ENCODE peak calls at places on chromosomes 2 and 18, in seven cellular contexts. F is fibroblast of pulmonary artery; G is stimulated activated CD4-positive, alpha-beta T cell treated with anti-CD3 and anti-CD28 coated beads, Interleukin-4, amount 100 ng/mL, for 1 hour; D is cardiac muscle cell; B is A172; L is RCC 7860; V is stimulated activated CD8-positive, alpha-beta memory T cell treated with anti-CD3 and anti-CD28 coated beads, Interleukin-12 subunit alpha, Interleukin-12 subunit beta, amount 100 ng/mL, for 1 hour. K is an unnamed sample.
A peak's percentile ranks its signal among the peaks of the same experiment; 100 is the strongest.

GRCh38 chr2:44170337-44170736 is 1.7 kb downstream of the PPM1B start:
- DNase-seq in V (no peak), L (no peak), G (no peak), B (peak; percentile 18), D (peak; percentile 54), F (peak; percentile 54), K (no peak)

GRCh38 chr2:152558174-152559091 is 158.8 kb downstream of the PRPF40A start:
- DNase-seq in G (no peak), V (no peak), B (peak; percentile 64), L (peak; percentile 79), D (peak; percentile 93), F (peak; percentile 84), K (no peak)

GRCh38 chr2:10048501-10049171 is 5.3 kb downstream of the KLF11 start:
- DNase-seq in L (peak; percentile 50), D (peak; percentile 79), V (no peak), G (no peak), B (peak; percentile 67), F (peak; percentile 80), K (no peak)

GRCh38 chr2:174333502-174334277 is 1.1 kb upstream of the SP9 start:
- DNase-seq in L (no peak), D (no peak), F (no peak), V (no peak), G (peak; percentile 27), B (no peak), K (no peak)

GRCh38 chr18:9869713-9870430 is 15.9 kb upstream of the TXNDC2 start:
- DNase-seq in L (peak; percentile 69), G (no peak), D (peak; percentile 85), B (peak; percentile 90), V (no peak), F (peak; percentile 87), K (no peak)

GRCh38 chr2:219309278-219309677 is at the start of gene PTPRN:
- DNase-seq in L (no peak), F (peak; percentile 53), D (peak; percentile 87), G (no peak), B (peak; percentile 35), V (no peak), K (no peak)

GRCh38 chr18:43751203-43751602 is 473.9 kb upstream of the SYT4 start:
- DNase-seq in G (no peak), L (no peak), V (no peak), D (peak; percentile 3), B (no peak), F (peak; percentile 13), K (no peak)

GRCh38 chr2:126793885-126794613 is 104.6 kb upstream of the TEX51 start:
- DNase-seq in V (no peak), L (no peak), F (no peak), D (no peak), B (no peak), G (no peak), K (no peak)

GRCh38 chr2:164831887-164832286 is 9.7 kb downstream of the COBLL1 start:
- DNase-seq in D (no peak), L (no peak), F (no peak), V (no peak), G (no peak), B (no peak), K (no peak)

GRCh38 chr2:106269591-106270291 is 75.6 kb upstream of the UXS1 start:
- DNase-seq in L (no peak), F (no peak), B (no peak), D (peak; percentile 12), V (no peak), G (peak; percentile 15), K (no peak)

GRCh38 chr2:63712748-63713147 is 124.0 kb downstream of the MDH1 start:
- DNase-seq in B (no peak), F (no peak), D (no peak), G (no peak), V (no peak), L (no peak), K (no peak)

GRCh38 chr18:31616586-31616985 is 24.9 kb downstream of the TTR start:
- DNase-seq in G (no peak), B (no peak), D (no peak), L (no peak), F (no peak), V (no peak), K (no peak)

GRCh38 chr2:189149981-189150380 is 29.6 kb downstream of the COL5A2 start:
- DNase-seq in F (peak; percentile 57), D (peak; percentile 57), G (no peak), V (no peak), B (no peak), L (no peak), K (no peak)

GRCh38 chr2:46438102-46438501 is 41.3 kb upstream of the TMEM247 start:
- DNase-seq in L (no peak), F (no peak), G (no peak), D (no peak), B (no peak), V (no peak), K (no peak)

GRCh38 chr18:58263055-58263732 is 219.2 kb downstream of the NEDD4L start:
- DNase-seq in V (no peak), D (no peak), B (peak; percentile 51), G (no peak), F (no peak), L (peak; percentile 56), K (no peak)

GRCh38 chr18:9513971-9514512 is 38.7 kb downstream of the RALBP1 start:
- DNase-seq in B (peak; percentile 19), L (no peak), F (peak; percentile 60), V (no peak), G (no peak), D (peak; percentile 51), K (no peak)